ENCODE peak calls at places on chromosomes 2 and 18, in nine cellular contexts. T is nephron progenitor cell; M is GM03348; P is T-helper 2 cell; Z is heart right ventricle; U is NCI-H2171 treated with DMSO at 0.1 percent for 48 hours; L is midbrain; S is GM23248; I is central memory CD4-positive, alpha-beta T cell. O is an unnamed sample.

GRCh38 chr2:152098798-152099654 is at the start of gene CACNB4:
- DNase-seq in T (peak), M (peak), P (no peak), Z (peak), U (peak), L (no peak), S (peak), I (no peak), O (no peak)

GRCh38 chr2:171227066-171227782 is 66.5 kb upstream of the TLK1 start:
- DNase-seq in T (no peak), M (peak), P (no peak), Z (no peak), U (no peak), L (no peak), S (peak), I (no peak), O (no peak)

GRCh38 chr18:43341014-43341413 is 63.7 kb upstream of the SYT4 start:
- DNase-seq in T (no peak), M (no peak), P (no peak), Z (no peak), U (no peak), L (no peak), S (no peak), I (no peak), O (no peak)

GRCh38 chr2:7031424-7032245 is 114.4 kb downstream of the RNF144A start:
- DNase-seq in T (no peak), M (no peak), P (peak), Z (no peak), U (peak), L (no peak), S (no peak), I (peak), O (peak)

GRCh38 chr2:70104231-70105111 is 17.2 kb downstream of the PCBP1 start:
- DNase-seq in T (peak), M (peak), P (no peak), Z (peak), U (no peak), L (peak), S (peak), I (no peak), O (no peak)

GRCh38 chr2:64996914-64997313 is 7.7 kb downstream of the SLC1A4 start:
- DNase-seq in T (no peak), M (no peak), P (no peak), Z (no peak), U (no peak), L (peak), S (peak), I (no peak), O (no peak)

GRCh38 chr18:45783097-45784075 is 42.1 kb upstream of the SIGLEC15 start:
- DNase-seq in T (no peak), M (peak), P (no peak), Z (no peak), U (no peak), L (no peak), S (peak), I (no peak), O (no peak)

GRCh38 chr18:2537281-2537680 is 34.0 kb downstream of the METTL4 start:
- DNase-seq in T (no peak), M (no peak), P (no peak), Z (no peak), U (no peak), L (no peak), S (no peak), I (no peak), O (no peak)

GRCh38 chr2:240153418-240153817 is 13.0 kb upstream of the OTOS start:
- DNase-seq in T (no peak), M (no peak), P (no peak), Z (no peak), U (no peak), L (no peak), S (no peak), I (no peak), O (no peak)

GRCh38 chr2:42602218-42602936 is 33.9 kb downstream of the MTA3 start:
- DNase-seq in T (no peak), M (no peak), P (no peak), Z (no peak), U (peak), L (no peak), S (no peak), I (no peak), O (no peak)

GRCh38 chr2:189113963-189114362 is 65.6 kb downstream of the COL5A2 start:
- DNase-seq in T (no peak), M (no peak), P (no peak), Z (no peak), U (no peak), L (no peak), S (peak), I (no peak), O (no peak)

GRCh38 chr2:241808051-241808450 is 942 bp upstream of the NEU4 start:
- DNase-seq in T (peak), M (peak), P (no peak), Z (no peak), U (no peak), L (no peak), S (no peak), I (no peak), O (no peak)

GRCh38 chr18:38534073-38534472 is 968.5 kb upstream of the CELF4 start:
- DNase-seq in T (no peak), M (no peak), P (no peak), Z (no peak), U (no peak), L (no peak), S (no peak), I (no peak), O (no peak)

GRCh38 chr2:234845602-234846588 is 105.9 kb upstream of the SH3BP4 start:
- DNase-seq in T (no peak), M (no peak), P (no peak), Z (no peak), U (no peak), L (no peak), S (no peak), I (no peak), O (no peak)

GRCh38 chr2:38233231-38233983 is 143.7 kb downstream of the ATL2 start:
- DNase-seq in T (no peak), M (peak), P (no peak), Z (peak), U (no peak), L (no peak), S (peak), I (no peak), O (no peak)

GRCh38 chr2:176709541-176709951 is 440.3 kb downstream of the MTX2 start:
- DNase-seq in T (no peak), M (peak), P (no peak), Z (peak), U (no peak), L (no peak), S (peak), I (no peak), O (no peak)

GRCh38 chr2:216003876-216004275 is 9.5 kb downstream of the MREG start:
- DNase-seq in T (no peak), M (no peak), P (no peak), Z (no peak), U (no peak), L (no peak), S (no peak), I (no peak), O (no peak)

GRCh38 chr2:30113617-30114293 is 33.1 kb upstream of the YPEL5 start:
- DNase-seq in T (no peak), M (peak), P (no peak), Z (no peak), U (no peak), L (no peak), S (peak), I (no peak), O (no peak)

GRCh38 chr2:45242161-45242741 is 233.0 kb upstream of the SIX2 start:
- DNase-seq in T (no peak), M (no peak), P (no peak), Z (peak), U (peak), L (peak), S (peak), I (no peak), O (no peak)

GRCh38 chr2:27378096-27378808 is 2.3 kb downstream of the ZNF513 start:
- DNase-seq in T (peak), M (peak), P (no peak), Z (no peak), U (no peak), L (no peak), S (peak), I (no peak), O (no peak)

GRCh38 chr18:9323750-9324445 is 10.7 kb upstream of the TWSG1 start:
- DNase-seq in T (no peak), M (no peak), P (no peak), Z (no peak), U (no peak), L (no peak), S (peak), I (no peak), O (no peak)